ENCODE peak calls at places on chromosomes 16 and 17, in eight cellular contexts. One of them, this sample, is unnamed.
A peak's percentile ranks its signal among the peaks of the same experiment; 100 is the strongest.

GRCh38 chr17:6639651-6640535 is 618 bp downstream of the KIAA0753 start:
- DNase-seq in bronchial epithelial cell: no peak
- DNase-seq in stimulated activated CD8-positive, alpha-beta memory T cell treated with anti-CD3 and anti-CD28 coated beads, Interleukin-15, amount 100 ng/mL, for 24 hours: peak; percentile 12
- DNase-seq in caudate nucleus: peak; percentile 38
- DNase-seq in memory B cell: no peak
- DNase-seq in omental fat pad: no peak
- DNase-seq in RWPE1: peak; percentile 25
- DNase-seq in MCF 10A: peak; percentile 20
- DNase-seq in this sample: peak; percentile 44

GRCh38 chr16:50371936-50372595 is 3.3 kb upstream of the BRD7 start:
- DNase-seq in bronchial epithelial cell: no peak
- DNase-seq in stimulated activated CD8-positive, alpha-beta memory T cell treated with anti-CD3 and anti-CD28 coated beads, Interleukin-15, amount 100 ng/mL, for 24 hours: no peak
- DNase-seq in caudate nucleus: peak; percentile 50
- DNase-seq in memory B cell: no peak
- DNase-seq in omental fat pad: no peak
- DNase-seq in RWPE1: no peak
- DNase-seq in MCF 10A: no peak
- DNase-seq in this sample: no peak

GRCh38 chr16:19830902-19831555 is 53.6 kb downstream of the GPRC5B start:
- DNase-seq in bronchial epithelial cell: no peak
- DNase-seq in stimulated activated CD8-positive, alpha-beta memory T cell treated with anti-CD3 and anti-CD28 coated beads, Interleukin-15, amount 100 ng/mL, for 24 hours: no peak
- DNase-seq in caudate nucleus: no peak
- DNase-seq in memory B cell: no peak
- DNase-seq in omental fat pad: no peak
- DNase-seq in RWPE1: no peak
- DNase-seq in MCF 10A: no peak
- DNase-seq in this sample: no peak

GRCh38 chr16:69131167-69131748 is 1.1 kb downstream of the CHTF8 start:
- DNase-seq in bronchial epithelial cell: no peak
- DNase-seq in stimulated activated CD8-positive, alpha-beta memory T cell treated with anti-CD3 and anti-CD28 coated beads, Interleukin-15, amount 100 ng/mL, for 24 hours: no peak
- DNase-seq in caudate nucleus: peak; percentile 41
- DNase-seq in memory B cell: no peak
- DNase-seq in omental fat pad: no peak
- DNase-seq in RWPE1: peak; percentile 43
- DNase-seq in MCF 10A: no peak
- DNase-seq in this sample: no peak

GRCh38 chr17:66829386-66829864 is 5.5 kb upstream of the CACNG5 start:
- DNase-seq in bronchial epithelial cell: peak; percentile 57
- DNase-seq in stimulated activated CD8-positive, alpha-beta memory T cell treated with anti-CD3 and anti-CD28 coated beads, Interleukin-15, amount 100 ng/mL, for 24 hours: no peak
- DNase-seq in caudate nucleus: no peak
- DNase-seq in memory B cell: no peak
- DNase-seq in omental fat pad: no peak
- DNase-seq in RWPE1: peak; percentile 49
- DNase-seq in MCF 10A: peak; percentile 35
- DNase-seq in this sample: peak; percentile 48

GRCh38 chr16:4261557-4262172 is 11.2 kb downstream of the TFAP4 start:
- DNase-seq in bronchial epithelial cell: no peak
- DNase-seq in stimulated activated CD8-positive, alpha-beta memory T cell treated with anti-CD3 and anti-CD28 coated beads, Interleukin-15, amount 100 ng/mL, for 24 hours: peak; percentile 26
- DNase-seq in caudate nucleus: no peak
- DNase-seq in memory B cell: no peak
- DNase-seq in omental fat pad: no peak
- DNase-seq in RWPE1: no peak
- DNase-seq in MCF 10A: peak; percentile 23
- DNase-seq in this sample: peak; percentile 50

GRCh38 chr16:66910175-66910940 is 8.3 kb downstream of the CDH16 start:
- DNase-seq in bronchial epithelial cell: no peak
- DNase-seq in stimulated activated CD8-positive, alpha-beta memory T cell treated with anti-CD3 and anti-CD28 coated beads, Interleukin-15, amount 100 ng/mL, for 24 hours: no peak
- DNase-seq in caudate nucleus: no peak
- DNase-seq in memory B cell: no peak
- DNase-seq in omental fat pad: no peak
- DNase-seq in RWPE1: no peak
- DNase-seq in MCF 10A: no peak
- DNase-seq in this sample: no peak

GRCh38 chr17:79330229-79330628 is 255.6 kb downstream of the ENGASE start:
- DNase-seq in bronchial epithelial cell: no peak
- DNase-seq in stimulated activated CD8-positive, alpha-beta memory T cell treated with anti-CD3 and anti-CD28 coated beads, Interleukin-15, amount 100 ng/mL, for 24 hours: no peak
- DNase-seq in caudate nucleus: no peak
- DNase-seq in memory B cell: no peak
- DNase-seq in omental fat pad: no peak
- DNase-seq in RWPE1: no peak
- DNase-seq in MCF 10A: no peak
- DNase-seq in this sample: no peak

GRCh38 chr17:14464741-14465140 is 163.9 kb downstream of the HS3ST3B1 start:
- DNase-seq in bronchial epithelial cell: peak; percentile 25
- DNase-seq in stimulated activated CD8-positive, alpha-beta memory T cell treated with anti-CD3 and anti-CD28 coated beads, Interleukin-15, amount 100 ng/mL, for 24 hours: no peak
- DNase-seq in caudate nucleus: no peak
- DNase-seq in memory B cell: no peak
- DNase-seq in omental fat pad: no peak
- DNase-seq in RWPE1: peak; percentile 15
- DNase-seq in MCF 10A: peak; percentile 27
- DNase-seq in this sample: no peak

GRCh38 chr16:17331071-17331521 is 139.7 kb downstream of the XYLT1 start:
- DNase-seq in bronchial epithelial cell: no peak
- DNase-seq in stimulated activated CD8-positive, alpha-beta memory T cell treated with anti-CD3 and anti-CD28 coated beads, Interleukin-15, amount 100 ng/mL, for 24 hours: no peak
- DNase-seq in caudate nucleus: no peak
- DNase-seq in memory B cell: no peak
- DNase-seq in omental fat pad: no peak
- DNase-seq in RWPE1: no peak
- DNase-seq in MCF 10A: no peak
- DNase-seq in this sample: no peak

GRCh38 chr17:62704381-62704971 is 77.0 kb downstream of the MRC2 start:
- DNase-seq in bronchial epithelial cell: peak; percentile 82
- DNase-seq in stimulated activated CD8-positive, alpha-beta memory T cell treated with anti-CD3 and anti-CD28 coated beads, Interleukin-15, amount 100 ng/mL, for 24 hours: no peak
- DNase-seq in caudate nucleus: peak; percentile 68
- DNase-seq in memory B cell: peak; percentile 19
- DNase-seq in omental fat pad: no peak
- DNase-seq in RWPE1: peak; percentile 82
- DNase-seq in MCF 10A: peak; percentile 86
- DNase-seq in this sample: no peak

GRCh38 chr17:59668816-59669215 is 38.4 kb downstream of the PTRH2 start:
- DNase-seq in bronchial epithelial cell: peak; percentile 82
- DNase-seq in stimulated activated CD8-positive, alpha-beta memory T cell treated with anti-CD3 and anti-CD28 coated beads, Interleukin-15, amount 100 ng/mL, for 24 hours: no peak
- DNase-seq in caudate nucleus: no peak
- DNase-seq in memory B cell: no peak
- DNase-seq in omental fat pad: no peak
- DNase-seq in RWPE1: peak; percentile 44
- DNase-seq in MCF 10A: peak; percentile 39
- DNase-seq in this sample: no peak